ENCODE peak calls at places on chromosomes 3 and 15, in four cellular contexts. N is stimulated activated CD8-positive, alpha-beta memory T cell treated with anti-CD3 and anti-CD28 coated beads, Interleukin-4, amount 100 ng/mL, for 1 hour; X is SHP77; L is activated CD8-positive, alpha-beta memory T cell treated with anti-CD3 and anti-CD28 coated beads for 48 hours. J is an unnamed sample.

GRCh38 chr3:127532561-127533203 is 57.9 kb downstream of the TPRA1 start:
- DNase-seq in N (no peak), X (no peak), L (no peak), J (no peak)

GRCh38 chr3:172869356-172869755 is 118.8 kb downstream of the ECT2 start:
- DNase-seq in N (no peak), X (no peak), L (no peak), J (no peak)

GRCh38 chr3:20142517-20142916 is 43.5 kb downstream of the SGO1 start:
- DNase-seq in N (no peak), X (no peak), L (no peak), J (no peak)

GRCh38 chr3:78974181-78974770 is 793.5 kb downstream of the ROBO1 start:
- DNase-seq in N (no peak), X (no peak), L (no peak), J (no peak)

GRCh38 chr3:88595025-88595424 is 445.3 kb downstream of the C3orf38 start:
- DNase-seq in N (no peak), X (no peak), L (no peak), J (no peak)

GRCh38 chr3:152942366-152942765 is 107.4 kb downstream of the P2RY1 start:
- DNase-seq in N (no peak), X (no peak), L (no peak), J (no peak)

GRCh38 chr3:51974277-51974962 is 444 bp upstream of the ABHD14A start:
- DNase-seq in N (no peak), X (no peak), L (no peak), J (no peak)

GRCh38 chr15:72201346-72202029 is 3.9 kb upstream of the GRAMD2A start:
- DNase-seq in N (no peak), X (no peak), L (no peak), J (no peak)

GRCh38 chr3:31291818-31292217 is 240.9 kb upstream of the STT3B start:
- DNase-seq in N (no peak), X (no peak), L (no peak), J (no peak)

GRCh38 chr3:158381274-158381868 is 189.6 kb upstream of the MLF1 start:
- DNase-seq in N (no peak), X (no peak), L (no peak), J (no peak)

GRCh38 chr3:83946045-83946444 is 1012.7 kb upstream of the CADM2 start:
- DNase-seq in N (no peak), X (no peak), L (no peak), J (no peak)

GRCh38 chr3:140545756-140546155 is 132.1 kb upstream of the TRIM42 start:
- DNase-seq in N (no peak), X (no peak), L (no peak), J (no peak)

GRCh38 chr3:19946291-19946831 is 536 bp upstream of the RAB5A start:
- DNase-seq in N (no peak), X (no peak), L (no peak), J (no peak)

J was measured in Caco-2.